ENCODE peak calls at places on chromosomes 16 and 17, in ten cellular contexts. E, I, H, O, K, J, D, P, F and N are unnamed samples.

GRCh38 chr16:20611975-20612471 is 35.9 kb upstream of the ACSM2B start:
- DNase-seq in E (peak; percentile 87), I (peak; percentile 64), H (no peak), O (peak; percentile 65), K (peak; percentile 89), J (no peak), D (no peak), P (no peak), F (no peak), N (no peak)

GRCh38 chr17:28725660-28726395 is at the start of gene TLCD1:
- DNase-seq in E (peak; percentile 80), I (peak; percentile 79), H (peak; percentile 70), O (no peak), K (peak; percentile 81), J (peak; percentile 91), D (no peak), P (peak; percentile 92), F (peak; percentile 53), N (peak; percentile 82)

GRCh38 chr16:10551881-10552280 is 28.5 kb downstream of the EMP2 start:
- DNase-seq in E (no peak), I (no peak), H (no peak), O (no peak), K (no peak), J (no peak), D (no peak), P (no peak), F (no peak), N (no peak)

GRCh38 chr17:14688134-14688533 is 387.3 kb downstream of the HS3ST3B1 start:
- DNase-seq in E (no peak), I (no peak), H (no peak), O (no peak), K (no peak), J (no peak), D (no peak), P (no peak), F (no peak), N (no peak)

GRCh38 chr17:41660221-41660711 is 28.4 kb upstream of the EIF1 start:
- DNase-seq in E (no peak), I (no peak), H (no peak), O (no peak), K (no peak), J (no peak), D (no peak), P (no peak), F (no peak), N (no peak)

GRCh38 chr16:11843206-11843605 is 8.1 kb downstream of the RSL1D1 start:
- DNase-seq in E (no peak), I (no peak), H (no peak), O (no peak), K (no peak), J (no peak), D (no peak), P (no peak), F (no peak), N (no peak)

GRCh38 chr17:78129385-78130079 is 977 bp upstream of the TMC6 start:
- DNase-seq in E (no peak), I (no peak), H (peak; percentile 66), O (no peak), K (peak; percentile 57), J (no peak), D (no peak), P (no peak), F (no peak), N (no peak)

GRCh38 chr17:60535382-60536279 is 9.6 kb upstream of the APPBP2 start:
- DNase-seq in E (no peak), I (no peak), H (no peak), O (no peak), K (no peak), J (no peak), D (no peak), P (peak; percentile 42), F (peak; percentile 52), N (no peak)

GRCh38 chr17:47810901-47811635 is 10.5 kb downstream of the OSBPL7 start:
- DNase-seq in E (peak; percentile 42), I (no peak), H (no peak), O (no peak), K (peak; percentile 44), J (no peak), D (no peak), P (no peak), F (no peak), N (no peak)

GRCh38 chr16:73036074-73036826 is 11.7 kb downstream of the ZFHX3 start:
- DNase-seq in E (no peak), I (no peak), H (no peak), O (no peak), K (no peak), J (no peak), D (no peak), P (no peak), F (no peak), N (no peak)

GRCh38 chr16:89633064-89633631 is 19.7 kb downstream of the DPEP1 start:
- DNase-seq in E (no peak), I (no peak), H (no peak), O (no peak), K (no peak), J (no peak), D (no peak), P (no peak), F (peak; percentile 45), N (peak; percentile 78)

GRCh38 chr17:7259555-7259889 is 2.8 kb downstream of the CLDN7 start:
- DNase-seq in E (no peak), I (no peak), H (no peak), O (no peak), K (no peak), J (no peak), D (no peak), P (no peak), F (no peak), N (no peak)
- H3K27ac ChIP-seq in E (no peak overlapping the region), I (peak overlapping the region; percentile 23), H (no peak overlapping the region), O (no peak overlapping the region), K (peak overlapping the region; percentile 98), J (no peak overlapping the region), D (no peak overlapping the region), P (peak overlapping the region; percentile 94), F (no peak overlapping the region), N (peak overlapping the region; percentile 79)

GRCh38 chr16:28521436-28521835 is 14.8 kb upstream of the IL27 start:
- DNase-seq in E (no peak), I (no peak), H (no peak), O (no peak), K (no peak), J (no peak), D (no peak), P (no peak), F (no peak), N (no peak)

GRCh38 chr16:28527985-28528384 is 10.8 kb downstream of the NUPR1 start:
- DNase-seq in E (no peak), I (no peak), H (no peak), O (no peak), K (no peak), J (no peak), D (no peak), P (no peak), F (no peak), N (no peak)

GRCh38 chr16:28522792-28523191 is 16.0 kb downstream of the NUPR1 start:
- DNase-seq in E (no peak), I (no peak), H (no peak), O (no peak), K (no peak), J (no peak), D (no peak), P (no peak), F (no peak), N (no peak)

GRCh38 chr16:28526201-28527099 is 12.3 kb downstream of the NUPR1 start:
- DNase-seq in E (no peak), I (no peak), H (no peak), O (no peak), K (peak; percentile 66), J (no peak), D (no peak), P (peak; percentile 70), F (no peak), N (no peak)

GRCh38 chr16:28524544-28525179 is 14.1 kb downstream of the NUPR1 start:
- DNase-seq in E (no peak), I (no peak), H (no peak), O (no peak), K (peak; percentile 89), J (peak; percentile 61), D (no peak), P (no peak), F (no peak), N (no peak)
- TF ChIP-seq CTCF in E (no peak), I (no peak), H (peak; percentile 3), O (no peak), K (no peak), J (peak; percentile 52), D (no peak), P (no peak), F (no peak), N (no peak)

GRCh38 chr16:67242138-67242730 is 5.0 kb downstream of the FHOD1 start:
- DNase-seq in E (no peak), I (no peak), H (no peak), O (no peak), K (no peak), J (no peak), D (no peak), P (no peak), F (no peak), N (no peak)
- H3K27ac ChIP-seq in E (peak overlapping the region; percentile 87), I (peak overlapping the region; percentile 87), H (no peak overlapping the region), O (peak overlapping the region; percentile 45), K (no peak overlapping the region), J (peak overlapping the region; percentile 83), D (peak overlapping the region; percentile 69), P (peak overlapping the region; percentile 93), F (peak overlapping the region; percentile 70), N (peak overlapping the region; percentile 92)

GRCh38 chr17:82831818-82832200 is 8.0 kb downstream of the ZNF750 start:
- DNase-seq in E (no peak), I (no peak), H (no peak), O (no peak), K (no peak), J (no peak), D (no peak), P (no peak), F (no peak), N (no peak)

GRCh38 chr17:82831041-82831817 is 8.6 kb downstream of the ZNF750 start:
- DNase-seq in E (no peak), I (no peak), H (no peak), O (no peak), K (no peak), J (no peak), D (no peak), P (no peak), F (no peak), N (no peak)

GRCh38 chr17:82830249-82830661 is 9.6 kb downstream of the ZNF750 start:
- DNase-seq in E (no peak), I (no peak), H (no peak), O (peak; percentile 69), K (no peak), J (no peak), D (no peak), P (no peak), F (no peak), N (no peak)

GRCh38 chr17:82832881-82833475 is 6.8 kb downstream of the ZNF750 start:
- DNase-seq in E (no peak), I (no peak), H (no peak), O (no peak), K (no peak), J (no peak), D (no peak), P (no peak), F (no peak), N (no peak)

GRCh38 chr17:82832411-82832810 is 7.4 kb downstream of the ZNF750 start:
- DNase-seq in E (no peak), I (no peak), H (no peak), O (no peak), K (no peak), J (no peak), D (no peak), P (no peak), F (no peak), N (no peak)
- TF ChIP-seq CTCF in E (no peak), I (no peak), H (no peak), O (no peak), K (no peak), J (no peak), D (no peak), P (no peak), F (no peak), N (no peak)

GRCh38 chr17:45345554-45346254 is 28.9 kb upstream of the MAP3K14 start:
- DNase-seq in E (peak; percentile 55), I (no peak), H (no peak), O (no peak), K (no peak), J (peak; percentile 93), D (peak; percentile 51), P (peak; percentile 72), F (peak; percentile 25), N (no peak)
- H3K27ac ChIP-seq in E (peak overlapping the region; percentile 53), I (peak overlapping the region; percentile 0), H (no peak overlapping the region), O (peak overlapping the region; percentile 64), K (no peak overlapping the region), J (peak overlapping the region; percentile 38), D (no peak overlapping the region), P (peak overlapping the region; percentile 17), F (no peak overlapping the region), N (peak overlapping the region; percentile 72)